ENCODE peak calls at places on chromosome 5, in five cellular contexts. Z is KG1; W is stimulated activated CD4-positive, alpha-beta T cell treated with anti-CD3 and anti-CD28 coated beads, TNF-alpha, amount 100 ng/mL, for 24 hours; E is glomerular endothelial cell; H is GM13977. B is an unnamed sample.
A peak's percentile ranks its signal among the peaks of the same experiment; 100 is the strongest.

GRCh38 chr5:25544652-25545249 is 900.0 kb upstream of the CDH10 start:
- DNase-seq in Z (peak; percentile 3), W (no peak), E (no peak), H (peak; percentile 2), B (peak; percentile 13)

GRCh38 chr5:68528877-68529276 is 313.3 kb downstream of the PIK3R1 start:
- DNase-seq in Z (no peak), W (no peak), E (no peak), H (no peak), B (no peak)

GRCh38 chr5:155850411-155850810 is 476.6 kb upstream of the SGCD start:
- DNase-seq in Z (no peak), W (no peak), E (no peak), H (no peak), B (no peak)

GRCh38 chr5:9396285-9396770 is 149.5 kb downstream of the SEMA5A start:
- DNase-seq in Z (no peak), W (no peak), E (no peak), H (no peak), B (no peak)

GRCh38 chr5:53418844-53419243 is 61.6 kb upstream of the FST start:
- DNase-seq in Z (no peak), W (no peak), E (peak; percentile 79), H (no peak), B (no peak)

GRCh38 chr5:68711311-68712200 is 382.3 kb upstream of the SLC30A5 start:
- DNase-seq in Z (no peak), W (no peak), E (no peak), H (peak; percentile 73), B (peak; percentile 78)

GRCh38 chr5:64612349-64612961 is 77.8 kb upstream of the SHISAL2B start:
- DNase-seq in Z (no peak), W (no peak), E (peak; percentile 56), H (peak; percentile 18), B (peak; percentile 63)

GRCh38 chr5:134136221-134136631 is 21.7 kb downstream of the TCF7 start:
- DNase-seq in Z (no peak), W (no peak), E (no peak), H (no peak), B (no peak)

GRCh38 chr5:154209591-154210081 is 19.1 kb downstream of the GALNT10 start:
- DNase-seq in Z (no peak), W (no peak), E (no peak), H (no peak), B (no peak)

GRCh38 chr5:37721447-37721871 is 118.4 kb downstream of the GDNF start:
- DNase-seq in Z (no peak), W (peak; percentile 11), E (no peak), H (peak; percentile 15), B (peak; percentile 73)

GRCh38 chr5:7074176-7074575 is 321.8 kb upstream of the ADCY2 start:
- DNase-seq in Z (no peak), W (no peak), E (no peak), H (no peak), B (no peak)

GRCh38 chr5:80565330-80565729 is 4.8 kb downstream of the ANKRD34B start:
- DNase-seq in Z (no peak), W (no peak), E (no peak), H (no peak), B (no peak)

GRCh38 chr5:149002053-149002452 is 60.8 kb downstream of the SH3TC2 start:
- DNase-seq in Z (no peak), W (no peak), E (peak; percentile 44), H (no peak), B (no peak)

GRCh38 chr5:14492341-14492964 is 89.1 kb upstream of the OTULINL start:
- DNase-seq in Z (no peak), W (no peak), E (no peak), H (no peak), B (no peak)

GRCh38 chr5:141850183-141850768 is 27.9 kb downstream of the PCDH1 start:
- DNase-seq in Z (no peak), W (peak; percentile 25), E (no peak), H (peak; percentile 80), B (peak; percentile 44)

GRCh38 chr5:68260455-68260854 is 44.9 kb downstream of the PIK3R1 start:
- DNase-seq in Z (no peak), W (no peak), E (no peak), H (no peak), B (peak; percentile 35)

GRCh38 chr5:135308752-135309151 is 90.3 kb downstream of the MACROH2A1 start:
- DNase-seq in Z (no peak), W (no peak), E (no peak), H (no peak), B (no peak)

GRCh38 chr5:55991768-55992486 is 2.8 kb downstream of the IL6ST start:
- DNase-seq in Z (no peak), W (no peak), E (no peak), H (no peak), B (no peak)

GRCh38 chr5:36227046-36227445 is 14.7 kb downstream of the NADK2 start:
- DNase-seq in Z (no peak), W (no peak), E (no peak), H (no peak), B (no peak)

GRCh38 chr5:3123763-3124157 is 372.3 kb upstream of the IRX2 start:
- DNase-seq in Z (no peak), W (no peak), E (no peak), H (no peak), B (no peak)

B was measured in GM12865.